ENCODE peak calls at places on chromosome 7, in seven cellular contexts. C is dermis microvascular lymphatic vessel endothelial cell; Y is stimulated activated effector memory CD8-positive, alpha-beta T cell treated with anti-CD3 and anti-CD28 coated beads, Interleukin-12 subunit alpha, Interleukin-12 subunit beta, amount 100 ng/mL, for 72 hours; H is CD8-positive, alpha-beta T cell; S is left ventricle myocardium inferior; N is NCI-H2107; L is transverse colon. X is an unnamed sample.

GRCh38 chr7:35019179-35019729 is 18.0 kb downstream of the DPY19L1 start:
- DNase-seq in C (no peak), Y (no peak), H (no peak), S (no peak), N (no peak), L (no peak), X (no peak)

GRCh38 chr7:158432369-158433270 is 155.0 kb downstream of the PTPRN2 start:
- DNase-seq in C (no peak), Y (no peak), H (no peak), S (no peak), N (peak), L (peak), X (no peak)

GRCh38 chr7:157506268-157506667 is 169.5 kb downstream of the DNAJB6 start:
- DNase-seq in C (no peak), Y (no peak), H (no peak), S (no peak), N (no peak), L (no peak), X (no peak)

GRCh38 chr7:112790651-112790973 is 419 bp upstream of the TMEM168 start:
- DNase-seq in C (no peak), Y (no peak), H (no peak), S (no peak), N (no peak), L (no peak), X (no peak)

GRCh38 chr7:74586258-74587200 is 71.0 kb upstream of the GTF2I start:
- DNase-seq in C (no peak), Y (no peak), H (no peak), S (no peak), N (no peak), L (no peak), X (no peak)

GRCh38 chr7:83321011-83321410 is 158.3 kb upstream of the PCLO start:
- DNase-seq in C (no peak), Y (no peak), H (no peak), S (no peak), N (no peak), L (no peak), X (no peak)

GRCh38 chr7:134783294-134784069 is 4.0 kb downstream of the CALD1 start:
- DNase-seq in C (no peak), Y (no peak), H (no peak), S (no peak), N (no peak), L (no peak), X (no peak)

GRCh38 chr7:67821116-67821515 is 824.5 kb downstream of the TYW1 start:
- DNase-seq in C (no peak), Y (no peak), H (no peak), S (no peak), N (no peak), L (no peak), X (no peak)

X was measured in activated gamma-delta T cell treated with anti-CD3 and anti-CD28 coated beads, Interleukin-2, amount 50 U/mL, for 16 hours.